ENCODE peak calls at places on chromosomes 12 and 14, in ten cellular contexts. A is HFF-Myc, I is GM04504, E is Calu3, Z is HFFc6, K is bronchial epithelial cell, L is thoracic aorta, B is adipocyte, S is HTR-8/SVneo, Q is NCI-H1105. G is an unnamed sample.

GRCh38 chr14:106652494-106652893 is 1126.1 kb downstream of the TMEM121 start:
- DNase-seq in A (no peak), I (no peak), E (no peak), Z (no peak), K (peak; percentile 49), L (no peak), B (no peak), S (no peak), Q (no peak), G (peak; percentile 20)

GRCh38 chr12:123077298-123078113 is 73.4 kb downstream of the PITPNM2 start:
- DNase-seq in A (no peak), I (no peak), E (no peak), Z (no peak), K (no peak), L (no peak), B (no peak), S (no peak), Q (no peak), G (no peak)

GRCh38 chr14:57085801-57086200 is 182.9 kb downstream of the EXOC5 start:
- DNase-seq in A (no peak), I (no peak), E (no peak), Z (no peak), K (no peak), L (no peak), B (no peak), S (no peak), Q (peak; percentile 96), G (peak; percentile 10)

GRCh38 chr12:47017901-47018479 is 61.4 kb upstream of the PCED1B start:
- DNase-seq in A (no peak), I (peak; percentile 29), E (no peak), Z (peak; percentile 67), K (peak; percentile 85), L (no peak), B (peak; percentile 41), S (no peak), Q (no peak), G (no peak)

GRCh38 chr14:59698793-59699192 is 122.2 kb upstream of the CCDC175 start:
- DNase-seq in A (no peak), I (no peak), E (no peak), Z (no peak), K (peak; percentile 84), L (no peak), B (peak; percentile 22), S (no peak), Q (no peak), G (no peak)

GRCh38 chr14:50740858-50741257 is 72.8 kb upstream of the SAV1 start:
- DNase-seq in A (no peak), I (no peak), E (no peak), Z (no peak), K (no peak), L (no peak), B (peak; percentile 56), S (no peak), Q (no peak), G (no peak)

GRCh38 chr14:23379331-23380196 is 2.7 kb downstream of the CMTM5 start:
- DNase-seq in A (no peak), I (no peak), E (peak; percentile 78), Z (no peak), K (peak; percentile 58), L (no peak), B (peak; percentile 75), S (peak; percentile 51), Q (peak; percentile 65), G (peak; percentile 60)

GRCh38 chr12:122063691-122064033 is 14.9 kb upstream of the MLXIP start:
- DNase-seq in A (no peak), I (no peak), E (no peak), Z (no peak), K (no peak), L (no peak), B (no peak), S (no peak), Q (no peak), G (no peak)

GRCh38 chr12:93442411-93443340 is 929 bp upstream of the UBE2N start:
- DNase-seq in A (no peak), I (no peak), E (no peak), Z (no peak), K (peak; percentile 59), L (no peak), B (no peak), S (no peak), Q (no peak), G (peak; percentile 14)

GRCh38 chr14:91292476-91292875 is 48.0 kb upstream of the GPR68 start:
- DNase-seq in A (no peak), I (no peak), E (no peak), Z (no peak), K (no peak), L (no peak), B (no peak), S (no peak), Q (no peak), G (peak; percentile 61)

GRCh38 chr14:80213602-80214001 is 2.3 kb upstream of the DIO2 start:
- DNase-seq in A (peak; percentile 30), I (peak; percentile 61), E (peak; percentile 61), Z (peak; percentile 71), K (peak; percentile 50), L (no peak), B (peak; percentile 81), S (peak; percentile 41), Q (no peak), G (peak; percentile 52)

GRCh38 chr14:23392613-23393012 is 15.5 kb downstream of the MYH6 start:
- DNase-seq in A (no peak), I (no peak), E (no peak), Z (no peak), K (no peak), L (no peak), B (no peak), S (no peak), Q (no peak), G (no peak)

GRCh38 chr12:6603095-6603567 is 4.0 kb downstream of the CHD4 start:
- DNase-seq in A (no peak), I (no peak), E (no peak), Z (no peak), K (no peak), L (peak; percentile 21), B (peak; percentile 35), S (no peak), Q (no peak), G (no peak)

GRCh38 chr12:1858456-1858855 is 38.1 kb downstream of the LRTM2 start:
- DNase-seq in A (no peak), I (no peak), E (no peak), Z (no peak), K (no peak), L (no peak), B (no peak), S (no peak), Q (no peak), G (no peak)

GRCh38 chr12:12693111-12693671 is 2.8 kb downstream of the GPR19 start:
- DNase-seq in A (no peak), I (no peak), E (no peak), Z (no peak), K (no peak), L (no peak), B (no peak), S (no peak), Q (no peak), G (peak; percentile 65)

GRCh38 chr12:30882706-30883105 is 43.8 kb upstream of the TSPAN11 start:
- DNase-seq in A (peak; percentile 7), I (no peak), E (no peak), Z (no peak), K (no peak), L (no peak), B (no peak), S (no peak), Q (no peak), G (peak; percentile 16)

GRCh38 chr12:113439606-113440030 is 17.4 kb downstream of the SDSL start:
- DNase-seq in A (no peak), I (no peak), E (peak; percentile 68), Z (peak; percentile 30), K (peak; percentile 28), L (no peak), B (peak; percentile 70), S (peak; percentile 43), Q (peak; percentile 72), G (peak; percentile 43)

GRCh38 chr12:115953031-115953430 is 324.5 kb downstream of the MED13L start:
- DNase-seq in A (no peak), I (no peak), E (no peak), Z (no peak), K (no peak), L (no peak), B (no peak), S (no peak), Q (no peak), G (no peak)

GRCh38 chr14:90839024-90839888 is 23.0 kb upstream of the TTC7B start:
- DNase-seq in A (no peak), I (no peak), E (no peak), Z (peak; percentile 7), K (no peak), L (no peak), B (peak; percentile 41), S (no peak), Q (no peak), G (no peak)

GRCh38 chr12:110229409-110229808 is 51.6 kb upstream of the ATP2A2 start:
- DNase-seq in A (no peak), I (no peak), E (no peak), Z (no peak), K (no peak), L (no peak), B (no peak), S (no peak), Q (no peak), G (no peak)

GRCh38 chr14:72613196-72613974 is 280.5 kb downstream of the DPF3 start:
- DNase-seq in A (no peak), I (no peak), E (no peak), Z (no peak), K (peak; percentile 6), L (no peak), B (peak; percentile 33), S (no peak), Q (no peak), G (no peak)

GRCh38 chr12:46946137-46946536 is 120.3 kb upstream of the SLC38A4 start:
- DNase-seq in A (no peak), I (no peak), E (no peak), Z (peak; percentile 88), K (peak; percentile 85), L (no peak), B (peak; percentile 36), S (no peak), Q (no peak), G (no peak)

GRCh38 chr12:88381456-88381855 is 198.8 kb downstream of the KITLG start:
- DNase-seq in A (no peak), I (no peak), E (no peak), Z (no peak), K (no peak), L (no peak), B (no peak), S (no peak), Q (no peak), G (no peak)

GRCh38 chr14:65026526-65026925 is 39.8 kb downstream of the FNTB start:
- DNase-seq in A (no peak), I (no peak), E (no peak), Z (no peak), K (peak; percentile 65), L (no peak), B (no peak), S (no peak), Q (no peak), G (no peak)

GRCh38 chr14:72416892-72417291 is 477.0 kb downstream of the DPF3 start:
- DNase-seq in A (no peak), I (no peak), E (peak; percentile 6), Z (no peak), K (no peak), L (no peak), B (no peak), S (no peak), Q (peak; percentile 8), G (peak; percentile 78)

GRCh38 chr14:76958020-76958965 is 70.2 kb downstream of the IRF2BPL start:
- DNase-seq in A (no peak), I (no peak), E (no peak), Z (no peak), K (no peak), L (no peak), B (no peak), S (no peak), Q (no peak), G (peak; percentile 56)

GRCh38 chr12:28866715-28867503 is 282.2 kb upstream of the FAR2 start:
- DNase-seq in A (no peak), I (no peak), E (no peak), Z (no peak), K (no peak), L (no peak), B (no peak), S (no peak), Q (no peak), G (no peak)

GRCh38 chr14:93347850-93348249 is 868 bp downstream of the COX8C start:
- DNase-seq in A (no peak), I (no peak), E (no peak), Z (no peak), K (no peak), L (no peak), B (no peak), S (no peak), Q (no peak), G (no peak)

G was measured in SW480.